ENCODE peak calls at places on chromosomes 16 and 17, in six cellular contexts. One of them, this sample, is unnamed. For H3K79me2 and H3F3A, the result is how much of the 10 kb centered on the place peaks cover.

GRCh38 chr17:40180694-40181093 is 3.4 kb downstream of the RAPGEFL1 start:
- DNase-seq in neural progenitor cell: no peak
- DNase-seq in GM23338: no peak
- DNase-seq in PC-9: peak
- DNase-seq in PC-3: no peak
- DNase-seq in MM.1S: no peak
- DNase-seq in this sample: no peak

GRCh38 chr16:8621572-8622314 is at the start of gene METTL22:
- DNase-seq in neural progenitor cell: peak
- DNase-seq in GM23338: peak
- DNase-seq in PC-9: peak
- DNase-seq in PC-3: peak
- DNase-seq in MM.1S: peak
- DNase-seq in this sample: peak

GRCh38 chr17:6461792-6462524 is 17.7 kb downstream of the PIMREG start:
- DNase-seq in neural progenitor cell: peak
- DNase-seq in GM23338: peak
- DNase-seq in PC-9: no peak
- DNase-seq in PC-3: no peak
- DNase-seq in MM.1S: no peak
- DNase-seq in this sample: no peak

GRCh38 chr16:88973007-88973410 is 4.0 kb downstream of the CBFA2T3 start:
- DNase-seq in neural progenitor cell: peak
- DNase-seq in GM23338: no peak
- DNase-seq in PC-9: no peak
- DNase-seq in PC-3: no peak
- DNase-seq in MM.1S: no peak
- DNase-seq in this sample: no peak

GRCh38 chr16:67979955-67980678 is at the start of gene DPEP3:
- DNase-seq in neural progenitor cell: no peak
- DNase-seq in GM23338: peak
- DNase-seq in PC-9: no peak
- DNase-seq in PC-3: no peak
- DNase-seq in MM.1S: no peak
- DNase-seq in this sample: no peak

GRCh38 chr16:1530349-1530882 is 3.0 kb upstream of the TMEM204 start:
- DNase-seq in neural progenitor cell: no peak
- DNase-seq in GM23338: no peak
- DNase-seq in PC-9: no peak
- DNase-seq in PC-3: no peak
- DNase-seq in MM.1S: no peak
- DNase-seq in this sample: no peak

GRCh38 chr17:71033336-71033735 is 864.0 kb downstream of the KCNJ2 start:
- DNase-seq in neural progenitor cell: peak
- DNase-seq in GM23338: peak
- DNase-seq in PC-9: no peak
- DNase-seq in PC-3: no peak
- DNase-seq in MM.1S: no peak
- DNase-seq in this sample: no peak

GRCh38 chr17:27906238-27906603 is 13.1 kb upstream of the LYRM9 start:
- DNase-seq in neural progenitor cell: no peak
- DNase-seq in GM23338: no peak
- DNase-seq in PC-9: no peak
- DNase-seq in PC-3: no peak
- DNase-seq in MM.1S: no peak
- DNase-seq in this sample: no peak

GRCh38 chr17:27559996-27560481 is 70.9 kb upstream of the LGALS9 start:
- DNase-seq in neural progenitor cell: no peak
- DNase-seq in GM23338: no peak
- DNase-seq in PC-9: no peak
- DNase-seq in PC-3: peak
- DNase-seq in MM.1S: no peak
- DNase-seq in this sample: peak

GRCh38 chr17:74426551-74427047 is 5.3 kb upstream of the GPRC5C start:
- DNase-seq in neural progenitor cell: no peak
- DNase-seq in GM23338: peak
- DNase-seq in PC-9: no peak
- DNase-seq in PC-3: no peak
- DNase-seq in MM.1S: no peak
- DNase-seq in this sample: peak

GRCh38 chr17:74852237-74853047 is 7.2 kb downstream of the GRIN2C start:
- DNase-seq in neural progenitor cell: peak
- DNase-seq in GM23338: peak
- DNase-seq in PC-9: no peak
- DNase-seq in PC-3: no peak
- DNase-seq in MM.1S: peak
- DNase-seq in this sample: peak

GRCh38 chr17:39928868-39929651 is 1.5 kb downstream of the LRRC3C start:
- DNase-seq in neural progenitor cell: no peak
- DNase-seq in GM23338: no peak
- DNase-seq in PC-9: peak
- DNase-seq in PC-3: peak
- DNase-seq in MM.1S: no peak
- DNase-seq in this sample: peak

GRCh38 chr17:81453712-81454111 is 58.5 kb downstream of the BAHCC1 start:
- DNase-seq in neural progenitor cell: no peak
- DNase-seq in GM23338: no peak
- DNase-seq in PC-9: no peak
- DNase-seq in PC-3: no peak
- DNase-seq in MM.1S: no peak
- DNase-seq in this sample: no peak

GRCh38 chr16:24568392-24568791 is 29.0 kb downstream of the RBBP6 start:
- DNase-seq in neural progenitor cell: no peak
- DNase-seq in GM23338: no peak
- DNase-seq in PC-9: peak
- DNase-seq in PC-3: peak
- DNase-seq in MM.1S: no peak
- DNase-seq in this sample: peak

GRCh38 chr16:57941016-57941656 is 29.8 kb downstream of the CNGB1 start:
- DNase-seq in neural progenitor cell: no peak
- DNase-seq in GM23338: no peak
- DNase-seq in PC-9: peak
- DNase-seq in PC-3: peak
- DNase-seq in MM.1S: no peak
- DNase-seq in this sample: peak

GRCh38 chr16:50269061-50269705 is 2.8 kb downstream of the ADCY7 start:
- DNase-seq in neural progenitor cell: no peak
- DNase-seq in GM23338: no peak
- DNase-seq in PC-9: no peak
- DNase-seq in PC-3: no peak
- DNase-seq in MM.1S: no peak
- DNase-seq in this sample: no peak

GRCh38 chr17:50498021-50498874 is 10.0 kb upstream of the MYCBPAP start:
- DNase-seq in neural progenitor cell: no peak
- DNase-seq in GM23338: no peak
- DNase-seq in PC-9: peak
- DNase-seq in PC-3: peak
- DNase-seq in MM.1S: no peak
- DNase-seq in this sample: no peak

GRCh38 chr16:12600116-12600515 is 203.6 kb downstream of the CPPED1 start:
- DNase-seq in neural progenitor cell: no peak
- DNase-seq in GM23338: no peak
- DNase-seq in PC-9: no peak
- DNase-seq in PC-3: no peak
- DNase-seq in MM.1S: no peak
- DNase-seq in this sample: no peak

GRCh38 chr16:12602811-12603698 is 200.6 kb downstream of the CPPED1 start:
- DNase-seq in neural progenitor cell: no peak
- DNase-seq in GM23338: no peak
- DNase-seq in PC-9: no peak
- DNase-seq in PC-3: no peak
- DNase-seq in MM.1S: no peak
- DNase-seq in this sample: no peak

GRCh38 chr16:12601290-12601900 is 202.3 kb downstream of the CPPED1 start:
- DNase-seq in neural progenitor cell: no peak
- DNase-seq in GM23338: no peak
- DNase-seq in PC-9: no peak
- DNase-seq in PC-3: no peak
- DNase-seq in MM.1S: no peak
- DNase-seq in this sample: no peak

GRCh38 chr16:12600536-12601256 is 203.0 kb downstream of the CPPED1 start:
- DNase-seq in neural progenitor cell: no peak
- DNase-seq in GM23338: no peak
- DNase-seq in PC-9: no peak
- DNase-seq in PC-3: no peak
- DNase-seq in MM.1S: no peak
- DNase-seq in this sample: no peak
- H3K79me2 ChIP-seq in neural progenitor cell: under half
- H3K79me2 ChIP-seq in GM23338: under half
- H3K79me2 ChIP-seq in PC-9: under half
- H3K79me2 ChIP-seq in PC-3: under half
- H3K79me2 ChIP-seq in MM.1S: under half
- H3K79me2 ChIP-seq in this sample: under half

GRCh38 chr17:66448008-66448644 is 145.7 kb downstream of the PRKCA start:
- DNase-seq in neural progenitor cell: no peak
- DNase-seq in GM23338: no peak
- DNase-seq in PC-9: no peak
- DNase-seq in PC-3: no peak
- DNase-seq in MM.1S: no peak
- DNase-seq in this sample: no peak

GRCh38 chr17:66444001-66444400 is 141.6 kb downstream of the PRKCA start:
- DNase-seq in neural progenitor cell: no peak
- DNase-seq in GM23338: no peak
- DNase-seq in PC-9: no peak
- DNase-seq in PC-3: no peak
- DNase-seq in MM.1S: no peak
- DNase-seq in this sample: no peak

GRCh38 chr17:66445229-66445628 is 142.8 kb downstream of the PRKCA start:
- DNase-seq in neural progenitor cell: no peak
- DNase-seq in GM23338: no peak
- DNase-seq in PC-9: no peak
- DNase-seq in PC-3: no peak
- DNase-seq in MM.1S: no peak
- DNase-seq in this sample: peak

GRCh38 chr17:66447159-66447558 is 144.7 kb downstream of the PRKCA start:
- DNase-seq in neural progenitor cell: no peak
- DNase-seq in GM23338: no peak
- DNase-seq in PC-9: no peak
- DNase-seq in PC-3: no peak
- DNase-seq in MM.1S: no peak
- DNase-seq in this sample: no peak

GRCh38 chr17:66446419-66446818 is 144.0 kb downstream of the PRKCA start:
- DNase-seq in neural progenitor cell: no peak
- DNase-seq in GM23338: no peak
- DNase-seq in PC-9: no peak
- DNase-seq in PC-3: no peak
- DNase-seq in MM.1S: no peak
- DNase-seq in this sample: no peak
- H3F3A ChIP-seq in neural progenitor cell: under half
- H3F3A ChIP-seq in GM23338: under half
- H3F3A ChIP-seq in PC-9: under half
- H3F3A ChIP-seq in PC-3: under half
- H3F3A ChIP-seq in MM.1S: under half
- H3F3A ChIP-seq in this sample: under half

GRCh38 chr17:48617515-48618365 is 2.6 kb upstream of the HOXB8 start:
- DNase-seq in neural progenitor cell: no peak
- DNase-seq in GM23338: peak
- DNase-seq in PC-9: no peak
- DNase-seq in PC-3: no peak
- DNase-seq in MM.1S: no peak
- DNase-seq in this sample: peak

GRCh38 chr17:48619821-48620496 is 4.9 kb upstream of the HOXB8 start:
- DNase-seq in neural progenitor cell: peak
- DNase-seq in GM23338: peak
- DNase-seq in PC-9: no peak
- DNase-seq in PC-3: no peak
- DNase-seq in MM.1S: no peak
- DNase-seq in this sample: no peak

GRCh38 chr17:48620497-48621139 is 5.5 kb upstream of the HOXB8 start:
- DNase-seq in neural progenitor cell: no peak
- DNase-seq in GM23338: no peak
- DNase-seq in PC-9: no peak
- DNase-seq in PC-3: no peak
- DNase-seq in MM.1S: no peak
- DNase-seq in this sample: no peak

GRCh38 chr17:48616719-48617514 is 1.8 kb upstream of the HOXB8 start:
- DNase-seq in neural progenitor cell: no peak
- DNase-seq in GM23338: no peak
- DNase-seq in PC-9: no peak
- DNase-seq in PC-3: peak
- DNase-seq in MM.1S: no peak
- DNase-seq in this sample: no peak

DNA sequence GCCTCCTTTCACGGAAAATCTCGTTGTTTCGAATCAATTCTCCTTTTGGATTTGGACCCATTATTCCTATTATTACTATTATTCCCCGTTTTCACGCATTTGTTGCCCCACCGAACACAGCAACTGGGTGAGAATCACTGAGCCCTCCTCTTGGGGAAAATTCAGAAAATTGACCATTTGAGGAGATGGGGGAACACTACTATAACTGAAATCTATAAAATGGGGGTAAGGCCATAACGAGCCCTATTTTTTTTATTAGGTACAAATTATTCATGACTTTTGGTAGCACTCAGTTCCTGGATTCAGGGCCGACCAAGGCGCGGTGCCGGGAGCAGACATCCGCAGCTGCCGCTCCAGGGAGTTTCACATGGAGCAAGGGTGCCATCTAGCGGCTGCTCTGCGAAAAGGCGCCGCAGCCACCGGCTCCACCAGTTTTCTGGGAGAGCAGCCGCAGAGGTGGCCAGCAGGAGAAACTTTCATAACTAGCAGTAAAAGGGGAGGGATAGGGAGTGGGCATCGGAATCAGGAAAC is 3.3 kb upstream of the HOXB8 start:
- DNase-seq in neural progenitor cell: peak
- DNase-seq in GM23338: peak
- DNase-seq in PC-9: peak
- DNase-seq in PC-3: peak
- DNase-seq in MM.1S: peak
- DNase-seq in this sample: peak
- TF ChIP-seq EZH2 in neural progenitor cell: peak
- TF ChIP-seq EZH2 in GM23338: peak
- TF ChIP-seq EZH2 in PC-9: no peak
- TF ChIP-seq EZH2 in PC-3: peak
- TF ChIP-seq EZH2 in MM.1S: no peak
- TF ChIP-seq EZH2 in this sample: no peak

DNA sequence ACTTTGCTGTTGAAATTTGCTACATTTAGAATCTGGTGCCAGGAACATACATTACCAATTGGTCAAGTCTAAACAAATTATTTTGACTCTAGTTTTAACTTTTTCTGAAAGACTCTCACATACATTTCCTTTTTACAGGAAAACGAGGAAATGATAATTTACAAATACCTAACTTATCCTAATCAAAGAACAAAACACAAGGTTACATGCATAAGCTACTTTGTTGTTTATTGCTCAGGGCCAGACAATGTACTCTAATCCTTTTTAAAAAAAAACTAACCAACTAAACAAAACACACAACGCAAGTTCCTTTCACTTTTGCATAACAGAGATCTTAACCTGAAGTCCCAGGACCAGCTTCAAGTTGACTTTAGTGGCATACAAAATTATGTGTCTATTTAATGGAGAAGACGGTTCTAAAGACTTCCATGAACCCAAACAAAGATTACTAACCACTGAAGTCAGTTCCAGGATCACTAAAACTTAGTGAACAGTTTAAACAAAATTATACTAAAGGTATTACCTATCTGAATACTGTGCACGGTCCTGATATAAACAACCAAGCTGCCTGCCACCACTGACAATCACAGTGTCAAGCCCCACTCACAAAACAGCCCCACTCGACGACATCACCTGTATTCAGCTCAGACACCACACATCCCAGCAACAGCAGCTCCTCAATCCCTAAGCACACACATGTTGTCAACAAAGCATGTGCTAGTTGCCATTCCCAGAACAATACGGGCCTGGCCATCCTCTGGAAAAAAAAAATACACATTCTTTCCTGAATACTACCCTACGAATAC is 1.9 kb downstream of the ZNF652 start:
- DNase-seq in neural progenitor cell: peak
- DNase-seq in GM23338: no peak
- DNase-seq in PC-9: no peak
- DNase-seq in PC-3: peak
- DNase-seq in MM.1S: peak
- DNase-seq in this sample: peak
- H3K79me2 ChIP-seq in neural progenitor cell: half or more
- H3K79me2 ChIP-seq in GM23338: half or more
- H3K79me2 ChIP-seq in PC-9: half or more
- H3K79me2 ChIP-seq in PC-3: half or more
- H3K79me2 ChIP-seq in MM.1S: half or more
- H3K79me2 ChIP-seq in this sample: half or more